ENCODE peak calls at places on chromosomes 12 and 14, in four cellular contexts. One of them, this sample, is unnamed.

GRCh38 chr12:10873374-10873773 is 10.7 kb downstream of the PRH1 start:
- DNase-seq in choroid plexus epithelial cell: peak
- DNase-seq in AG09319: no peak
- DNase-seq in keratinocyte: no peak
- DNase-seq in this sample: peak

GRCh38 chr14:38250316-38250715 is 5.6 kb downstream of the CLEC14A start:
- DNase-seq in keratinocyte: no peak
- DNase-seq in AG09319: no peak
- DNase-seq in choroid plexus epithelial cell: no peak
- DNase-seq in this sample: no peak

GRCh38 chr12:20950248-20950647 is 139.7 kb downstream of the SLCO1B3 start:
- DNase-seq in choroid plexus epithelial cell: peak
- DNase-seq in AG09319: no peak
- DNase-seq in keratinocyte: no peak
- DNase-seq in this sample: peak

GRCh38 chr12:132427177-132427725 is 62.7 kb upstream of the FBRSL1 start:
- DNase-seq in AG09319: no peak
- DNase-seq in choroid plexus epithelial cell: no peak
- DNase-seq in keratinocyte: no peak
- DNase-seq in this sample: no peak

GRCh38 chr12:94545937-94546771 is 86.5 kb upstream of the CEP83 start:
- DNase-seq in choroid plexus epithelial cell: peak
- DNase-seq in AG09319: peak
- DNase-seq in keratinocyte: no peak
- DNase-seq in this sample: peak

GRCh38 chr12:67665679-67666078 is 17.1 kb downstream of the DYRK2 start:
- DNase-seq in keratinocyte: no peak
- DNase-seq in choroid plexus epithelial cell: no peak
- DNase-seq in AG09319: no peak
- DNase-seq in this sample: no peak

GRCh38 chr12:68264864-68265256 is 11.5 kb upstream of the IL22 start:
- DNase-seq in AG09319: no peak
- DNase-seq in keratinocyte: no peak
- DNase-seq in choroid plexus epithelial cell: peak
- DNase-seq in this sample: peak

GRCh38 chr12:82414926-82415325 is 56.6 kb downstream of the METTL25 start:
- DNase-seq in keratinocyte: no peak
- DNase-seq in choroid plexus epithelial cell: no peak
- DNase-seq in AG09319: no peak
- DNase-seq in this sample: no peak

GRCh38 chr12:53295070-53295890 is at the start of gene PFDN5:
- DNase-seq in choroid plexus epithelial cell: peak
- DNase-seq in AG09319: peak
- DNase-seq in keratinocyte: peak
- DNase-seq in this sample: peak
- TF ChIP-seq CTCF in choroid plexus epithelial cell: peak
- TF ChIP-seq CTCF in AG09319: no peak
- TF ChIP-seq CTCF in keratinocyte: no peak
- TF ChIP-seq CTCF in this sample: peak

GRCh38 chr12:6231359-6232268 is 31.4 kb downstream of the CD9 start:
- DNase-seq in AG09319: no peak
- DNase-seq in keratinocyte: no peak
- DNase-seq in choroid plexus epithelial cell: peak
- DNase-seq in this sample: peak

GRCh38 chr12:6234906-6235305 is 34.7 kb downstream of the CD9 start:
- DNase-seq in choroid plexus epithelial cell: no peak
- DNase-seq in AG09319: no peak
- DNase-seq in keratinocyte: no peak
- DNase-seq in this sample: no peak

GRCh38 chr12:6235499-6235898 is 35.3 kb downstream of the CD9 start:
- DNase-seq in choroid plexus epithelial cell: no peak
- DNase-seq in AG09319: no peak
- DNase-seq in keratinocyte: no peak
- DNase-seq in this sample: no peak

GRCh38 chr12:6234214-6234613 is 34.0 kb downstream of the CD9 start:
- DNase-seq in AG09319: no peak
- DNase-seq in keratinocyte: no peak
- DNase-seq in choroid plexus epithelial cell: peak
- DNase-seq in this sample: peak

GRCh38 chr12:6233121-6233971 is 33.1 kb downstream of the CD9 start:
- DNase-seq in keratinocyte: no peak
- DNase-seq in AG09319: no peak
- DNase-seq in choroid plexus epithelial cell: peak
- DNase-seq in this sample: peak
- TF ChIP-seq CTCF in keratinocyte: no peak
- TF ChIP-seq CTCF in AG09319: no peak
- TF ChIP-seq CTCF in choroid plexus epithelial cell: peak
- TF ChIP-seq CTCF in this sample: no peak

GRCh38 chr12:51351913-51352532 is 5.5 kb upstream of the CELA1 start:
- DNase-seq in choroid plexus epithelial cell: peak
- DNase-seq in AG09319: no peak
- DNase-seq in keratinocyte: no peak
- DNase-seq in this sample: peak
- TF ChIP-seq CTCF in choroid plexus epithelial cell: peak
- TF ChIP-seq CTCF in AG09319: peak
- TF ChIP-seq CTCF in keratinocyte: peak
- TF ChIP-seq CTCF in this sample: peak

DNA sequence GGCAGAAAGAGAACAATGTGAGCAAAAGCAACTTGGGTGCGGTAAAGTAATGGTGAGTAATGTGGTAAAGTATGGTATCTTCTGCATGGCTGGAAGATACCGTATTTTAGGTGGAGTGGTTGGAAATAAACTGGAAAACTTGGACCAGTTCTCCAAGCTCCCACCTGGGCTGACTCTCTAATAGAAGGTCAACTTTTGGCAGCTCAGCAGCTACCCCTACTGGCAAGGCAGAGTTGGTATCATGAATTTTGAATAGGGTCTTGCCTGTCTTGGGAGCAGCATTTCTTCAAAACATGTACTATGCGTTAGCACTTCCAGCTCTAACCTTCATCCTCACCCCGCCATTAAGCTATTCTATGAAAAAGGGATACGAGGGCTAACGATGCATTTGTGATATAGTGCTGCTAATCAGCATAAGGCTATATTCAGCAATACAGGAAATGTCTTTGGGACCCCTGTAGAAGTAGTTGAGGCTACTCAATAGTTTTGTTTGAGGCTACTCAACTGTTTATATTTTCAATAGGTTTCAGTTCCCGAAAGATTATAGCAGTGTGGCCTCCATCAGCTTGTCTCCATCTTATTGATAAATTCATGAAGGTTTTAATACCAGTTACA is 276.3 kb upstream of the FAR2 start:
- DNase-seq in AG09319: peak
- DNase-seq in keratinocyte: peak
- DNase-seq in choroid plexus epithelial cell: peak
- DNase-seq in this sample: peak
- TF ChIP-seq CTCF in AG09319: peak
- TF ChIP-seq CTCF in keratinocyte: peak
- TF ChIP-seq CTCF in choroid plexus epithelial cell: peak
- TF ChIP-seq CTCF in this sample: peak

GRCh38 chr14:61563880-61564622 is 131.3 kb upstream of the HIF1A start:
- DNase-seq in keratinocyte: no peak
- DNase-seq in AG09319: no peak
- DNase-seq in choroid plexus epithelial cell: no peak
- DNase-seq in this sample: no peak

GRCh38 chr14:61565181-61565580 is 130.1 kb upstream of the HIF1A start:
- DNase-seq in keratinocyte: no peak
- DNase-seq in AG09319: no peak
- DNase-seq in choroid plexus epithelial cell: peak
- DNase-seq in this sample: peak

GRCh38 chr14:61565836-61566536 is 129.3 kb upstream of the HIF1A start:
- DNase-seq in keratinocyte: no peak
- DNase-seq in choroid plexus epithelial cell: peak
- DNase-seq in AG09319: peak
- DNase-seq in this sample: peak

GRCh38 chr14:61563162-61563511 is 132.2 kb upstream of the HIF1A start:
- DNase-seq in keratinocyte: no peak
- DNase-seq in AG09319: no peak
- DNase-seq in choroid plexus epithelial cell: no peak
- DNase-seq in this sample: no peak

DNA sequence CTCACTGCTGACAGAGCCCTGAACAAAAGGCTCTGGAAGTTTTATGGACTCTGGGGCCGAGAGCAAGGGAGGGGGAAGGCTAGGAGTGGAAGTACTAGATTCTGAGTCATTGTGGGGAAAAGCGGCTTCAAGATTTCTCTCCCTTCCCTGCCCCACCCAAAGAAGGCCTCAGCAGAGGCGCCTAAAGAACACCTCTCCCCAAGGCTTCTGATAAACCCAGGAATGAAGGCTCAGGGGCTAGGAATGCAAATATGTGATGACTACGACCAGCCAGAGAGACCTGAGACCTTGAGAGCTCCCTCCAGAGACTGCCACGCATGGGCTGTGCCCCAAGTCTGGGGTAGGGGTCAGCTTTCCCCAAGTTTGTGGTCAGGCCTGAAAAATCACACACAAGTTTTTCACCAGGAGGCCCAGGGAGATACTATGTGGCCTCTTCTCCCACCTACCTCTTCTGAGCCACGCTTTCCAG is 130.7 kb upstream of the HIF1A start:
- DNase-seq in keratinocyte: peak
- DNase-seq in AG09319: peak
- DNase-seq in choroid plexus epithelial cell: peak
- DNase-seq in this sample: peak
- TF ChIP-seq CTCF in keratinocyte: no peak
- TF ChIP-seq CTCF in AG09319: no peak
- TF ChIP-seq CTCF in choroid plexus epithelial cell: no peak
- TF ChIP-seq CTCF in this sample: no peak

DNA sequence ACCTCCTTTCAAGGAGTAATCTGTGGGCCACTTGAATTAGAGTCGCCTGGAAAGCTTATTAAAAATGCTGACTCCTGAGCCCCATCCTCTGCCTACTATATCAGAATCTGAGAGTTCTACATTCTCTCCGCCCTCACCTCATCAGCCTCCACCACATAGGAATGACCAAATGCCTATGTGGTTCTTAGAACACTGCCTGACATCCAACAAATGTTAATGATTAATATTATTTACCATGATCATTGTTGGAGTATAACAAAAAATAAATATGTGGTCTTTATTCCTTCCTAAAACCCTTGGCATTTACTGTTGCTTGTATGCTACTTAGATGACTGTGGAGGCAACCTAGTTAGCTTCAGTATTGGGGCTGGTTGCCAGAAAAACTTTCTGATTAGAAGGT is 91.9 kb downstream of the BBS10 start:
- DNase-seq in keratinocyte: no peak
- DNase-seq in AG09319: no peak
- DNase-seq in choroid plexus epithelial cell: no peak
- DNase-seq in this sample: no peak
- TF ChIP-seq CTCF in keratinocyte: no peak
- TF ChIP-seq CTCF in AG09319: no peak
- TF ChIP-seq CTCF in choroid plexus epithelial cell: no peak
- TF ChIP-seq CTCF in this sample: no peak

GRCh38 chr12:18323159-18323558 is 61.8 kb downstream of the PIK3C2G start:
- DNase-seq in AG09319: peak
- DNase-seq in choroid plexus epithelial cell: peak
- DNase-seq in keratinocyte: no peak
- DNase-seq in this sample: peak

GRCh38 chr12:18320976-18321375 is 59.7 kb downstream of the PIK3C2G start:
- DNase-seq in AG09319: no peak
- DNase-seq in choroid plexus epithelial cell: no peak
- DNase-seq in keratinocyte: no peak
- DNase-seq in this sample: no peak

GRCh38 chr12:18320036-18320617 is 58.8 kb downstream of the PIK3C2G start:
- DNase-seq in keratinocyte: peak
- DNase-seq in choroid plexus epithelial cell: peak
- DNase-seq in AG09319: peak
- DNase-seq in this sample: peak
- TF ChIP-seq CTCF in keratinocyte: peak
- TF ChIP-seq CTCF in choroid plexus epithelial cell: peak
- TF ChIP-seq CTCF in AG09319: peak
- TF ChIP-seq CTCF in this sample: peak

DNA sequence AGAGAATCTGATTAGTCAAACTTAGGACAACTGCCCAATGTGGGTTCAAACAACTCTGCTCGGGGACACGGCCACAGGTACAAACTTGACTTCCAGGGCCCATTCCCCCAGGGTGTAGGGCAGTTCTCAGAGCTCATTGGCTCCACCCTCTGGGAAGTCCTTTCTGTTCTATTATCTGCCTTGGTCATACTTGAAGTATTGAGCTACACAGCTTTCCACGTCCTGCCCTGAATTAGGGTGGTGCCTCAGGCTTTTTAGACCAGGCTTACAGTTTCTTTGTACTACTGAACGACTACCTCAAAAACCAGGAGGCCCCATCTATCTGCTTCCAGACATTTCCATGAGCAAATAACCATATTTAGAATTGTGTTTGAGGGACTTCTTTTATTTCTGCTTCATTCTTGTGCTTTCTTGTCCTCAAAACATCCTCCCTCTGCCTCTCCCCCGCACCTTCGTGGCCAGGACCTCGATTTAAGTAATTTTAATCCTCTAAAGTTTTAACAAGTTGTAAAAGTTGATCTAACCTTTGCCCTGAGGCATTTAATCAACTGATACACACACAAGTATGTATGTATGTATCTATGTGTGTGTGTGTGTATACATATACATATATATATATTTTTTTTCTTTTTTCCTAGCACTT is 281.8 kb upstream of the AMIGO2 start:
- DNase-seq in choroid plexus epithelial cell: no peak
- DNase-seq in AG09319: no peak
- DNase-seq in keratinocyte: peak
- DNase-seq in this sample: no peak
- TF ChIP-seq CTCF in choroid plexus epithelial cell: no peak
- TF ChIP-seq CTCF in AG09319: no peak
- TF ChIP-seq CTCF in keratinocyte: no peak
- TF ChIP-seq CTCF in this sample: no peak

GRCh38 chr12:54300267-54300731 is 516 bp downstream of the NFE2 start:
- DNase-seq in choroid plexus epithelial cell: no peak
- DNase-seq in AG09319: no peak
- DNase-seq in keratinocyte: no peak
- DNase-seq in this sample: no peak

GRCh38 chr12:54298904-54299303 is 1.9 kb downstream of the NFE2 start:
- DNase-seq in keratinocyte: no peak
- DNase-seq in choroid plexus epithelial cell: no peak
- DNase-seq in AG09319: no peak
- DNase-seq in this sample: no peak

GRCh38 chr12:54301428-54302045 is 722 bp upstream of the NFE2 start:
- DNase-seq in AG09319: no peak
- DNase-seq in keratinocyte: no peak
- DNase-seq in choroid plexus epithelial cell: no peak
- DNase-seq in this sample: no peak

GRCh38 chr12:54299515-54300266 is 1.1 kb downstream of the NFE2 start:
- DNase-seq in keratinocyte: no peak
- DNase-seq in choroid plexus epithelial cell: no peak
- DNase-seq in AG09319: no peak
- DNase-seq in this sample: no peak

GRCh38 chr12:54300732-54301427 is at the start of gene NFE2:
- DNase-seq in AG09319: no peak
- DNase-seq in choroid plexus epithelial cell: peak
- DNase-seq in keratinocyte: no peak
- DNase-seq in this sample: peak
- TF ChIP-seq CTCF in AG09319: peak
- TF ChIP-seq CTCF in choroid plexus epithelial cell: no peak
- TF ChIP-seq CTCF in keratinocyte: no peak
- TF ChIP-seq CTCF in this sample: no peak